ENCODE peak calls at places on chromosome 13, in six cellular contexts. B is fibroblast of lung, Y is neural progenitor cell, P is H1, T is GM23248, W is HCT116. X is an unnamed sample. For H4K20me1 and H3K79me2, the result is how much of the 10 kb centered on the place peaks cover.

GRCh38 chr13:28575200-28575599 is 80.3 kb upstream of the FLT1 start:
- DNase-seq in P (no peak), B (no peak), T (no peak), W (no peak), Y (no peak), X (no peak)

GRCh38 chr13:25901460-25902376 is 150.1 kb downstream of the SHISA2 start:
- DNase-seq in P (no peak), B (peak), Y (no peak), W (no peak), T (no peak), X (no peak)

GRCh38 chr13:82655518-82655855 is 1226.8 kb downstream of the SLITRK1 start:
- DNase-seq in T (no peak), P (no peak), W (no peak), Y (no peak), B (peak), X (no peak)

GRCh38 chr13:88154001-88154400 is 482.8 kb downstream of the SLITRK5 start:
- DNase-seq in P (no peak), Y (no peak), T (no peak), W (no peak), B (no peak), X (no peak)

GRCh38 chr13:110128546-110128945 is 178.4 kb downstream of the COL4A1 start:
- DNase-seq in T (no peak), B (peak), W (no peak), P (no peak), Y (no peak), X (no peak)

GRCh38 chr13:108924154-108924940 is 294.9 kb downstream of the MYO16 start:
- DNase-seq in T (peak), W (no peak), P (no peak), B (peak), Y (no peak), X (no peak)

GRCh38 chr13:47546265-47546962 is 454.7 kb downstream of the SUCLA2 start:
- DNase-seq in W (no peak), B (no peak), Y (no peak), P (no peak), T (no peak), X (no peak)

GRCh38 chr13:114161028-114161556 is 18.0 kb upstream of the CFAP97D2 start:
- DNase-seq in Y (no peak), W (no peak), T (no peak), P (no peak), B (peak), X (no peak)

GRCh38 chr13:110137677-110138008 is 169.3 kb downstream of the COL4A1 start:
- DNase-seq in P (no peak), Y (peak), T (peak), W (peak), B (no peak), X (peak)

GRCh38 chr13:40398060-40398459 is 268.4 kb downstream of the FOXO1 start:
- DNase-seq in T (no peak), Y (no peak), W (no peak), B (no peak), P (no peak), X (no peak)

GRCh38 chr13:48595330-48596127 is 58.2 kb upstream of the CYSLTR2 start:
- DNase-seq in W (peak), P (peak), B (peak), T (peak), Y (peak), X (peak)

GRCh38 chr13:61728468-61728867 is 312.8 kb upstream of the PCDH20 start:
- DNase-seq in B (peak), Y (no peak), T (no peak), W (no peak), P (no peak), X (no peak)

GRCh38 chr13:113596321-113597200 is 12.0 kb downstream of the TFDP1 start:
- DNase-seq in T (no peak), B (no peak), P (no peak), Y (no peak), W (no peak), X (no peak)

GRCh38 chr13:46620029-46620428 is 67.1 kb downstream of the LRCH1 start:
- DNase-seq in Y (no peak), W (no peak), T (no peak), P (no peak), B (no peak), X (no peak)

GRCh38 chr13:99041337-99041736 is 63.5 kb upstream of the DOCK9 start:
- DNase-seq in Y (no peak), W (no peak), B (peak), T (no peak), P (no peak), X (no peak)

GRCh38 chr13:66933994-66934393 is 296.1 kb downstream of the PCDH9 start:
- DNase-seq in W (peak), B (peak), Y (no peak), P (no peak), T (peak), X (no peak)

GRCh38 chr13:24272452-24273161 is 36.8 kb upstream of the C1QTNF9 start:
- DNase-seq in P (no peak), W (no peak), T (no peak), B (peak), Y (no peak), X (no peak)

GRCh38 chr13:76965759-76966421 is 17.6 kb downstream of the ACOD1 start:
- DNase-seq in P (no peak), Y (no peak), B (peak), W (no peak), T (peak), X (no peak)

GRCh38 chr13:29936051-29936813 is 85.8 kb upstream of the UBL3 start:
- DNase-seq in B (no peak), T (no peak), P (no peak), W (no peak), Y (no peak), X (no peak)

GRCh38 chr13:67224148-67224846 is 5.8 kb downstream of the PCDH9 start:
- DNase-seq in W (peak), T (peak), P (no peak), Y (peak), B (peak), X (peak)

GRCh38 chr13:82571653-82572052 is 1310.6 kb downstream of the SLITRK1 start:
- DNase-seq in B (no peak), T (no peak), P (no peak), Y (no peak), W (no peak), X (no peak)

GRCh38 chr13:23613971-23614370 is 43.8 kb downstream of the TNFRSF19 start:
- DNase-seq in W (no peak), P (no peak), B (no peak), T (no peak), Y (peak), X (no peak)

GRCh38 chr13:96542986-96543385 is 451.3 kb downstream of the OXGR1 start:
- DNase-seq in T (no peak), Y (no peak), B (no peak), W (no peak), P (no peak), X (no peak)

GRCh38 chr13:30504081-30504480 is 38.3 kb upstream of the HMGB1 start:
- DNase-seq in B (peak), W (no peak), Y (no peak), P (no peak), T (peak), X (peak)

GRCh38 chr13:98532254-98532653 is 44.7 kb downstream of the STK24 start:
- DNase-seq in W (no peak), B (no peak), P (no peak), Y (no peak), T (no peak), X (no peak)

GRCh38 chr13:55816976-55817601 is 1323.6 kb upstream of the PRR20A start:
- DNase-seq in W (no peak), Y (no peak), P (no peak), T (no peak), B (no peak), X (no peak)

GRCh38 chr13:107835339-107836018 is 379.9 kb downstream of the LIG4 start:
- DNase-seq in P (no peak), W (no peak), Y (no peak), T (peak), B (peak), X (no peak)

GRCh38 chr13:112891477-112892401 is 77.3 kb upstream of the MCF2L start:
- DNase-seq in W (no peak), T (no peak), P (peak), Y (peak), B (no peak), X (no peak)

GRCh38 chr13:86591862-86592261 is 792.6 kb upstream of the SLITRK6 start:
- DNase-seq in T (peak), Y (no peak), B (peak), W (no peak), P (no peak), X (no peak)

GRCh38 chr13:107441279-107441678 is 774.1 kb downstream of the LIG4 start:
- DNase-seq in T (peak), P (no peak), B (peak), W (no peak), Y (no peak), X (no peak)

GRCh38 chr13:75825599-75825998 is 189.5 kb downstream of the LMO7 start:
- DNase-seq in Y (no peak), B (no peak), T (no peak), W (no peak), P (no peak), X (no peak)
- H4K20me1 ChIP-seq in Y (under half), B (under half), T (under half), W (under half), P (under half), X (under half)

GRCh38 chr13:50123002-50123401 is 107.8 kb downstream of the KCNRG start:
- DNase-seq in P (no peak), B (no peak), T (no peak), Y (no peak), W (no peak), X (no peak)

GRCh38 chr13:50124536-50125305 is 109.5 kb downstream of the KCNRG start:
- DNase-seq in P (peak), B (peak), Y (peak), T (peak), W (no peak), X (peak)

GRCh38 chr13:50123515-50123861 is 108.2 kb downstream of the KCNRG start:
- DNase-seq in W (no peak), B (no peak), T (no peak), Y (no peak), P (no peak), X (no peak)

GRCh38 chr13:50123862-50124535 is 108.8 kb downstream of the KCNRG start:
- DNase-seq in W (peak), P (peak), T (peak), Y (peak), B (peak), X (peak)

DNA sequence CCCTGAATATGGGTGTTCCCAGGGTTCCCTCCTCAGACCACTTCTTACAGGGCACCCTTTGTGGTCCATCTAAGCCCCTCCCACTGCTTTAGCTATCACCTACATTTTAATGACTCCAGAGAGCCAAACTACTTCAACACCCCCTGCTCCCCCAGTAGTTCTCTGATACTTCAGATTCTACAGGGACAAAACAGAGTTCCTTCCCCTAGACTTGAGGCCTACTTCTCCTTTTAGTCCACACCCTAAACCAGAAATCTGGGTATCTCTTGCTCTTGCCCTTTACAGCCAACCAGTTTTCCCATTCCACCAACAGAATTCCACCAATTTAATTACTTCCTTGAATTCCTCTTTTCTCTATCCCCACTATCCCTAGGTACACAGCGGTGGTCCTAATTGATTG is 107.2 kb downstream of the KCNRG start:
- DNase-seq in B (no peak), T (no peak), P (no peak), Y (peak), W (no peak), X (no peak)
- H3K79me2 ChIP-seq in B (under half), T (half or more), P (under half), Y (under half), W (under half), X (under half)

GRCh38 chr13:38980628-38981078 is 10.0 kb downstream of the STOML3 start:
- DNase-seq in W (no peak), T (no peak), Y (peak), P (no peak), B (no peak), X (no peak)

GRCh38 chr13:38979891-38980627 is 10.6 kb downstream of the STOML3 start:
- DNase-seq in T (peak), Y (peak), B (no peak), W (no peak), P (no peak), X (no peak)

GRCh38 chr13:38981096-38981495 is 9.5 kb downstream of the STOML3 start:
- DNase-seq in Y (peak), B (no peak), T (no peak), P (no peak), W (no peak), X (no peak)
- H3K27ac ChIP-seq in Y (peak), B (no peak), T (no peak), P (no peak), W (no peak), X (no peak)

DNA sequence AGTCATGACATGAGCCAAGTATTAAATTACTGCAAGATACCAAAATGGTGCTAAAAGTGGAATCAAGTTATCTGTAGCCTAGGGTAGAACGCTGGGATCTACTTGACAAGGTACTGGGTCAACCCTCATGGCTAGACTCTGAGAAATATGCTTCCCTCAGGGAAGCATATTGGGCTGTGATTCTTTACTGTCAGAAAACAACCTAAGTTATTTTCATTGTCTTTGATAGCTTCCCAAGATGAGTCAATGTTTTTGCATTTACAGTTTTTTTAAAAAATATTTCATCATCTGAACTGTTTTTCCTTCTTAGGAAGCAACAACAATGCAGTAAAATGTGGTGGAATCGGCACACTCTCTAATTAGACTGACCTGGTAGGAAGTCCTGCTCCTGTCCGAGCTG is 218.0 kb downstream of the RGCC start:
- DNase-seq in B (peak), Y (no peak), W (no peak), P (no peak), T (peak), X (no peak)
- H4K20me1 ChIP-seq in B (under half), Y (under half), W (under half), P (under half), T (under half), X (under half)

DNA sequence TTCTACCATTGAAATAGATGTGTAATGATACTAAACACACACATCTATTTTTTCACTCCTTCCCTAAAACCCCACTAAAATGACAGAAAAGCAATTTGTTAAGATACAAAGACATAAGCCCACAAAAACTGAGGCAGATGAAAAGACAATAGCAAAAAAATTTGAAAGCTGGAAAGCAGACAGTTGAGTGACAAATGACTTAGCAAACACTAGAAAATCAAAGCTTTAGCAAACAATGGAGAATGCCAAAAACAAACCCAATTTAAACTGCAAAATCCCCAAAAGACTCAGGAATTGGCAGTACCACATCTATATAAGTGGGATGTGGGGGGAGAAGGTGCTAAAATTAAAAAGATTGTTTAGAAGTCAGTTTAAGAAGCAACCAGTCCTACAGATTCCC is 9.5 kb downstream of the TSC22D1 start:
- DNase-seq in T (no peak), W (no peak), B (no peak), P (no peak), Y (no peak), X (no peak)
- H3K79me2 ChIP-seq in T (half or more), W (under half), B (under half), P (half or more), Y (half or more), X (under half)

DNA sequence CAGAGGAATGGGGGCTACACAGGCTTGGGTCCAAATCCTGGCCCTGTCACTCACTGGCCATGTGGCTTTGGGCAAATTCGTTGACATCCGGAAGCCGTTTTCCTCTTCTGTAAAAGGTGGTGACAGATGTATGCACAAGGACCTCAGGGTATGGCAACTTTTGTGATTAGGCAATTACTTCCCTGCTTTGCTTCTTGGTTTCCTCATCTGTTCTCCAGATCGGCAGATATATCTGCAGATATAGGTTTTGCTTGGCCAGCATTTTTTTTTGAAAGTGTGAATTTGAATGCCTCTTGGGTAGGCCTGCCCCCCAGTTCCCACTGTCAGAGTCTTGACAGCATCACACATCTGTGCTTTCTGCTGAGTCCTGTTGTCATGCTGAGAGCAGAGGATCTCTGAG is 17.7 kb downstream of the TMEM272 start:
- DNase-seq in Y (no peak), P (no peak), B (no peak), W (no peak), T (no peak), X (no peak)
- H3K27ac ChIP-seq in Y (no peak), P (no peak), B (no peak), W (no peak), T (no peak), X (no peak)